ENCODE peak calls at places on chromosomes 11 and 22, in five cellular contexts. One of them, this sample, is unnamed.

GRCh38 chr11:46290598-46291309 is 13.3 kb downstream of the CREB3L1 start:
- DNase-seq in nucleus accumbens: no peak
- DNase-seq in HEK293T: peak
- DNase-seq in pulmonary artery endothelial cell: no peak
- DNase-seq in stimulated activated CD8-positive, alpha-beta memory T cell treated with anti-CD3 and anti-CD28 coated beads, Interleukin-4, amount 100 ng/mL, for 4 hours: no peak
- DNase-seq in this sample: no peak

GRCh38 chr22:27715078-27715477 is 86.5 kb downstream of the MN1 start:
- DNase-seq in nucleus accumbens: peak
- DNase-seq in HEK293T: no peak
- DNase-seq in pulmonary artery endothelial cell: no peak
- DNase-seq in stimulated activated CD8-positive, alpha-beta memory T cell treated with anti-CD3 and anti-CD28 coated beads, Interleukin-4, amount 100 ng/mL, for 4 hours: no peak
- DNase-seq in this sample: peak

GRCh38 chr11:118924591-118925585 is 838 bp downstream of the BCL9L start:
- DNase-seq in nucleus accumbens: peak
- DNase-seq in HEK293T: peak
- DNase-seq in pulmonary artery endothelial cell: no peak
- DNase-seq in stimulated activated CD8-positive, alpha-beta memory T cell treated with anti-CD3 and anti-CD28 coated beads, Interleukin-4, amount 100 ng/mL, for 4 hours: no peak
- DNase-seq in this sample: no peak

GRCh38 chr22:37782340-37783168 is 25.2 kb upstream of the GCAT start:
- DNase-seq in nucleus accumbens: no peak
- DNase-seq in HEK293T: no peak
- DNase-seq in pulmonary artery endothelial cell: no peak
- DNase-seq in stimulated activated CD8-positive, alpha-beta memory T cell treated with anti-CD3 and anti-CD28 coated beads, Interleukin-4, amount 100 ng/mL, for 4 hours: no peak
- DNase-seq in this sample: no peak

GRCh38 chr22:49632199-49633009 is 195.3 kb downstream of the BRD1 start:
- DNase-seq in nucleus accumbens: peak
- DNase-seq in HEK293T: peak
- DNase-seq in pulmonary artery endothelial cell: peak
- DNase-seq in stimulated activated CD8-positive, alpha-beta memory T cell treated with anti-CD3 and anti-CD28 coated beads, Interleukin-4, amount 100 ng/mL, for 4 hours: no peak
- DNase-seq in this sample: no peak

GRCh38 chr11:57340228-57340627 is 2.1 kb downstream of the P2RX3 start:
- DNase-seq in nucleus accumbens: no peak
- DNase-seq in HEK293T: peak
- DNase-seq in pulmonary artery endothelial cell: no peak
- DNase-seq in stimulated activated CD8-positive, alpha-beta memory T cell treated with anti-CD3 and anti-CD28 coated beads, Interleukin-4, amount 100 ng/mL, for 4 hours: no peak
- DNase-seq in this sample: no peak

GRCh38 chr11:96218013-96218412 is 125.0 kb downstream of the MAML2 start:
- DNase-seq in nucleus accumbens: no peak
- DNase-seq in HEK293T: no peak
- DNase-seq in pulmonary artery endothelial cell: no peak
- DNase-seq in stimulated activated CD8-positive, alpha-beta memory T cell treated with anti-CD3 and anti-CD28 coated beads, Interleukin-4, amount 100 ng/mL, for 4 hours: no peak
- DNase-seq in this sample: no peak

GRCh38 chr11:122097419-122098001 is 18.5 kb downstream of the BLID start:
- DNase-seq in nucleus accumbens: no peak
- DNase-seq in HEK293T: no peak
- DNase-seq in pulmonary artery endothelial cell: no peak
- DNase-seq in stimulated activated CD8-positive, alpha-beta memory T cell treated with anti-CD3 and anti-CD28 coated beads, Interleukin-4, amount 100 ng/mL, for 4 hours: no peak
- DNase-seq in this sample: no peak

GRCh38 chr22:40498454-40499186 is 128.2 kb downstream of the SGSM3 start:
- DNase-seq in nucleus accumbens: no peak
- DNase-seq in HEK293T: no peak
- DNase-seq in pulmonary artery endothelial cell: no peak
- DNase-seq in stimulated activated CD8-positive, alpha-beta memory T cell treated with anti-CD3 and anti-CD28 coated beads, Interleukin-4, amount 100 ng/mL, for 4 hours: no peak
- DNase-seq in this sample: no peak

This sample was measured in hypothalamus.